ENCODE peak calls at places on chromosomes 5 and 9, in four cellular contexts. Z is fibroblast of mammary gland, X is A549, C is dorsolateral prefrontal cortex. S is an unnamed sample.

GRCh38 chr5:17799521-17799920 is 165.3 kb downstream of the TAF11L14 start:
- DNase-seq in C (no peak), Z (no peak), X (no peak), S (no peak)

GRCh38 chr9:72884521-72884920 is 68.3 kb downstream of the ALDH1A1 start:
- DNase-seq in X (no peak), Z (no peak), C (no peak), S (no peak)

GRCh38 chr5:131396015-131396414 is 132.2 kb downstream of the CDC42SE2 start:
- DNase-seq in X (no peak), Z (no peak), C (no peak), S (peak)

GRCh38 chr9:77827104-77827784 is 179.1 kb upstream of the GNA14 start:
- DNase-seq in X (no peak), C (no peak), Z (no peak), S (no peak)

GRCh38 chr5:163565931-163566608 is 60.7 kb downstream of the MAT2B start:
- DNase-seq in C (no peak), Z (no peak), X (no peak), S (peak)

GRCh38 chr9:107734231-107735014 is 244.9 kb upstream of the KLF4 start:
- DNase-seq in C (no peak), X (no peak), Z (peak), S (no peak)

GRCh38 chr9:127451681-127452480 is 571 bp downstream of the LRSAM1 start:
- DNase-seq in X (peak), Z (peak), C (no peak), S (peak)

GRCh38 chr9:95552814-95553546 is 36.2 kb upstream of the PTCH1 start:
- DNase-seq in X (no peak), C (no peak), Z (peak), S (peak)

GRCh38 chr9:108184009-108184408 is 671.8 kb downstream of the ACTL7B start:
- DNase-seq in X (no peak), Z (no peak), C (no peak), S (no peak)

GRCh38 chr5:27652505-27652904 is 614.1 kb upstream of the CDH9 start:
- DNase-seq in C (no peak), X (no peak), Z (no peak), S (no peak)

GRCh38 chr5:140808889-140809291 is 2.0 kb downstream of the PCDHA4 start:
- DNase-seq in C (no peak), X (no peak), Z (no peak), S (no peak)

GRCh38 chr9:121566401-121567141 is 66.9 kb upstream of the GGTA1 start:
- DNase-seq in C (peak), X (no peak), Z (peak), S (no peak)

GRCh38 chr5:81778642-81779041 is 27.7 kb upstream of the SSBP2 start:
- DNase-seq in C (no peak), Z (peak), X (no peak), S (peak)

GRCh38 chr5:56625577-56625976 is 189.8 kb upstream of the MAP3K1 start:
- DNase-seq in X (no peak), C (no peak), Z (peak), S (no peak)

GRCh38 chr5:173472164-173472563 is 143.9 kb upstream of the STC2 start:
- DNase-seq in X (peak), C (peak), Z (peak), S (no peak)

GRCh38 chr5:65261499-65261898 is 220.2 kb downstream of the ADAMTS6 start:
- DNase-seq in C (no peak), X (no peak), Z (no peak), S (no peak)

GRCh38 chr5:138466900-138467710 is 1.8 kb downstream of the EGR1 start:
- DNase-seq in C (no peak), X (no peak), Z (no peak), S (no peak)

GRCh38 chr9:136697146-136697820 is 10.0 kb upstream of the AGPAT2 start:
- DNase-seq in C (no peak), X (no peak), Z (peak), S (no peak)

GRCh38 chr9:137070201-137070905 is at the start of gene SAPCD2:
- DNase-seq in Z (peak), C (peak), X (peak), S (peak)

GRCh38 chr5:131720714-131721113 is 76.1 kb downstream of the FNIP1 start:
- DNase-seq in X (no peak), C (no peak), Z (peak), S (no peak)

GRCh38 chr5:157907479-157907878 is 48.5 kb upstream of the CLINT1 start:
- DNase-seq in C (no peak), Z (no peak), X (no peak), S (no peak)

GRCh38 chr9:130834371-130835311 is at the start of gene ABL1:
- DNase-seq in C (peak), Z (peak), X (peak), S (peak)
- TF ChIP-seq CTCF in C (no peak), Z (no peak), X (no peak), S (no peak)

GRCh38 chr5:154529282-154529681 is 51.3 kb upstream of the HAND1 start:
- DNase-seq in X (no peak), Z (no peak), C (no peak), S (no peak)
- TF ChIP-seq CTCF in X (no peak), Z (no peak), C (no peak), S (no peak)

DNA sequence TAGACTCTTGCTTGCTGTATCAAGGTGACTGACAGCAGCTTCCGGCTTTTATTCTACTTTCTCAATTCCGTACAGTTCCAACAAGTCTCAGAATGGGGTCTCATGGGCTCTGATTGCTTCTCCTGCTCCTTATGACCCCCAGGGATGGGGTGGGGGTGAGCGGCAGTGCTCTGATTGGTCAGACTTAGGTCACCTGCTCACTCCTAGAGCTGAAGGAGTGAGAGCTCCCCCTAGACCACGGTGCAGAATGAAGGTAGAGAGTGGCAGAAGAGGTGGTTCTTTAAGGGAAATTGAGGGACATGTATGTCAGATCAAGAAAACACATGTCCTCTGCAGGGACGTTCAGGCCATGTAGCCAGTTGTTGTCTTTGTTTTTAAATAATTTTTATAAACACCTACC is 115.2 kb downstream of the C9orf152 start:
- DNase-seq in X (no peak), C (no peak), Z (no peak), S (no peak)
- TF ChIP-seq CTCF in X (no peak), C (no peak), Z (no peak), S (no peak)

DNA sequence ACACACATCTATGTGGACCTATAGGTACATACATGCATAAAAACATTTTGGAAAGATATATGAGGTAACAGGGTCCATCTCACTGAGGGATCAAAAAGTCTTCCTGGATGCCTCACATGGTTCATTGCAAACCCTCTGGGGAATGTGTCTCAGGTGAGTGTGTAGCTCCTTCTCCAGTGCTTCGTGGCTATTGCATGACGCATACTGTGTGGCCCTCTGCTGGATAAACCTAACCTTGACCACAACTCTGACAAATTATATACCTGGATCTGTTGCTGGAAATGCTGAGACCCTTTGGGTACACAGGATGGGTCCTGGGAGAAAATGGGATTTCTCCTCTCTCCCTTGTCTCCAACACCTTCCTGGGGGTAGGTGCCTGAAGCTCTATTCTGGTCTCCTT is 91.9 kb downstream of the JAKMIP2 start:
- DNase-seq in C (no peak), X (no peak), Z (no peak), S (no peak)
- TF ChIP-seq CTCF in C (no peak), X (no peak), Z (no peak), S (no peak)

DNA sequence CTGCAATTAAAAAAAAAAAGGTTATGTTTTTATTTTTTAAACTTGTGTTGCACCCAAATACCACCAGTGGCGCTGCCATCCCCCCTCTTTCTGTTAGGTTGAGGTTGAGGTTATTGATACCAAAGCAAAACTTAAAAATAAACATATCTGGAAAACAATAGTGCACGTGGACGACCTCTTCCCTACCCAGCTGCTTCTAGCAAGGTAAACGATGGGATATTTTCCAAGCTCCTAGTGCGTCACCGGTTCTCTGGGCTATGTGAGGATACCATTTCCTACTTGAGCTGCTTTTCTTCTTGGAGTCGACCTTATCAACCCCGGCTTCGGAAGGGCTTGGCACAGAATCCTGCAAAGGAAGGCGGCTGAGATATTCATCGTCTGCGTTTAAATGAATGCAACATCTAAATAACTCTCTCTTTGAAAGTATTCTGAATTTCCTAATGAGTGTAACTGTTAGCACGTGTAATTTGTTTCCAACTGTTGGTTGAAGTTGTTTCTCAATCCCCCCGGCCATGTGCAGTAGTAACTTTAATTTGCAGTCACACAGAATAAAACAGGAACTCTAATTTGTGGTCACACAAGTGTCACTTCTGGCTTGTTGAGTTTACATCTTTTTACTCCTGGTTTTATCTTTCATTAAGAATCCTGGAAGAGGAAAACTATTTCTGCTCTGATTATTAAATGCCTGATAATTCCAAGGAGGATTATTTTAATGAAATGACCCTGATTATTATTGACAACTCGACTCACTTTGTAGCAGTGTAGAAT is 993 bp downstream of the SCAMP1 start:
- DNase-seq in C (no peak), X (peak), Z (peak), S (no peak)
- TF ChIP-seq CTCF in C (no peak), X (peak), Z (peak), S (peak)

GRCh38 chr5:112570708-112571448 is 151.8 kb upstream of the EPB41L4A start:
- DNase-seq in X (no peak), C (no peak), Z (no peak), S (no peak)
- TF ChIP-seq CTCF in X (no peak), C (no peak), Z (no peak), S (no peak)

GRCh38 chr9:112545237-112545636 is 58.6 kb downstream of the KIAA1958 start:
- DNase-seq in C (no peak), X (no peak), Z (no peak), S (no peak)

GRCh38 chr9:112544477-112544876 is 57.9 kb downstream of the KIAA1958 start:
- DNase-seq in Z (no peak), X (no peak), C (no peak), S (peak)

GRCh38 chr9:112541690-112542089 is 55.1 kb downstream of the KIAA1958 start:
- DNase-seq in Z (peak), C (no peak), X (no peak), S (no peak)

GRCh38 chr9:112540800-112541199 is 54.2 kb downstream of the KIAA1958 start:
- DNase-seq in X (no peak), C (no peak), Z (no peak), S (no peak)

GRCh38 chr9:112542893-112543292 is 56.3 kb downstream of the KIAA1958 start:
- DNase-seq in X (no peak), Z (no peak), C (no peak), S (no peak)
- TF ChIP-seq CTCF in X (no peak), Z (no peak), C (no peak), S (no peak)

S was measured in activated CD8-positive, alpha-beta T cell treated with anti-CD3 and anti-CD28 coated beads for 36 hours.